ENCODE peak calls at places on chromosomes 3 and 15, in nine cellular contexts. I, N, S, C, H, P, M, Z and L are unnamed samples.

GRCh38 chr15:70501849-70502248 is 261.5 kb downstream of the UACA start:
- DNase-seq in I (no peak), N (no peak), S (no peak), C (no peak), H (no peak), P (no peak), M (no peak), Z (no peak), L (no peak)

GRCh38 chr3:189331002-189331418 is 159.2 kb downstream of the TPRG1 start:
- DNase-seq in I (no peak), N (no peak), S (no peak), C (no peak), H (no peak), P (no peak), M (no peak), Z (no peak), L (no peak)

GRCh38 chr15:24054547-24055245 is 367.6 kb upstream of the NDN start:
- DNase-seq in I (peak), N (no peak), S (no peak), C (no peak), H (no peak), P (no peak), M (peak), Z (no peak), L (peak)

GRCh38 chr15:45640610-45641009 is 5.8 kb downstream of the SQOR start:
- DNase-seq in I (no peak), N (no peak), S (no peak), C (peak), H (no peak), P (no peak), M (no peak), Z (no peak), L (no peak)

GRCh38 chr15:48645558-48646330 is at the start of gene FBN1:
- DNase-seq in I (peak), N (peak), S (peak), C (peak), H (no peak), P (no peak), M (peak), Z (no peak), L (peak)

GRCh38 chr3:66236281-66236680 is 15.5 kb downstream of the SLC25A26 start:
- DNase-seq in I (no peak), N (no peak), S (no peak), C (no peak), H (no peak), P (no peak), M (no peak), Z (no peak), L (no peak)

GRCh38 chr15:33131880-33132279 is 62.6 kb downstream of the FMN1 start:
- DNase-seq in I (no peak), N (no peak), S (no peak), C (no peak), H (no peak), P (no peak), M (no peak), Z (no peak), L (no peak)

GRCh38 chr3:55721716-55722484 is 234.8 kb upstream of the WNT5A start:
- DNase-seq in I (no peak), N (no peak), S (peak), C (peak), H (no peak), P (no peak), M (peak), Z (no peak), L (peak)